ENCODE peak calls at places on chromosomes 5 and 9, in seven cellular contexts. M is RCC 7860; Q is astrocyte of the spinal cord; O is amniotic stem cell; U is stimulated activated CD4-positive, alpha-beta T cell treated with anti-CD3 and anti-CD28 coated beads, Interleukin-1b, Interleukin-23, amount 100 ng/mL, for 4 hours; K is stimulated activated naive CD8-positive, alpha-beta T cell treated with anti-CD3 and anti-CD28 coated beads, Interleukin-15, amount 100 ng/mL, for 72 hours; J is activated CD4-positive, alpha-beta T cell treated with anti-CD3 and anti-CD28 coated beads, Interleukin-2, amount 10 ng/mL, durations not matched to agents 7 days and 5 days. R is an unnamed sample.

GRCh38 chr9:137534256-137535119 is 15.7 kb downstream of the PNPLA7 start:
- DNase-seq in O (peak; percentile 10), U (no peak), M (peak; percentile 35), J (peak; percentile 33), K (no peak), Q (peak; percentile 68), R (peak; percentile 67)

GRCh38 chr9:13956107-13956506 is 357.8 kb downstream of the NFIB start:
- DNase-seq in K (no peak), Q (no peak), U (no peak), J (no peak), M (no peak), O (no peak), R (peak; percentile 46)

GRCh38 chr5:154758977-154759376 is 3.8 kb downstream of the LARP1 start:
- DNase-seq in O (no peak), M (no peak), K (no peak), Q (no peak), J (no peak), U (no peak), R (no peak)

GRCh38 chr9:105296889-105297288 is 52.4 kb downstream of the SLC44A1 start:
- DNase-seq in Q (peak; percentile 75), J (no peak), U (no peak), O (peak; percentile 81), K (no peak), M (peak; percentile 81), R (peak; percentile 93)

GRCh38 chr9:15354713-15355112 is 47.7 kb upstream of the TTC39B start:
- DNase-seq in O (no peak), U (no peak), Q (no peak), K (no peak), J (peak; percentile 21), M (no peak), R (no peak)

GRCh38 chr9:132546148-132547051 is 36.0 kb upstream of the BARHL1 start:
- DNase-seq in J (no peak), K (no peak), O (no peak), Q (peak; percentile 9), M (no peak), U (no peak), R (peak; percentile 25)

GRCh38 chr5:176133289-176133870 is 104.8 kb upstream of the SIMC1 start:
- DNase-seq in U (peak; percentile 14), Q (no peak), K (peak; percentile 8), O (no peak), M (no peak), J (peak; percentile 14), R (no peak)

GRCh38 chr5:39138182-39138487 is 63.9 kb upstream of the RICTOR start:
- DNase-seq in Q (no peak), J (no peak), U (no peak), K (no peak), O (no peak), M (no peak), R (no peak)

GRCh38 chr9:69744688-69745380 is 15.0 kb downstream of the PTAR1 start:
- DNase-seq in O (no peak), K (no peak), M (peak; percentile 26), Q (peak; percentile 19), J (no peak), U (no peak), R (no peak)

GRCh38 chr9:748861-749497 is 92.5 kb upstream of the DMRT1 start:
- DNase-seq in J (no peak), Q (no peak), K (no peak), O (no peak), M (no peak), U (no peak), R (no peak)

GRCh38 chr5:89703799-89704198 is 705.8 kb downstream of the CETN3 start:
- DNase-seq in K (no peak), J (no peak), Q (peak; percentile 31), U (no peak), O (no peak), M (no peak), R (peak; percentile 58)

GRCh38 chr9:1875921-1876448 is 139.2 kb upstream of the SMARCA2 start:
- DNase-seq in Q (no peak), U (no peak), J (no peak), K (peak; percentile 63), M (no peak), O (no peak), R (no peak)

GRCh38 chr9:93586290-93587057 is 10.1 kb downstream of the PHF2 start:
- DNase-seq in O (no peak), Q (no peak), U (no peak), K (no peak), J (no peak), M (no peak), R (no peak)

GRCh38 chr5:127260686-127261085 is 29.9 kb upstream of the MEGF10 start:
- DNase-seq in U (no peak), Q (no peak), J (no peak), O (no peak), M (no peak), K (no peak), R (no peak)

GRCh38 chr5:179243333-179243732 is 101.9 kb downstream of the ADAMTS2 start:
- DNase-seq in O (no peak), U (no peak), Q (peak; percentile 12), K (no peak), M (no peak), J (no peak), R (peak; percentile 19)

GRCh38 chr9:8553444-8553843 is 753.9 kb upstream of the DMAC1 start:
- DNase-seq in Q (no peak), O (no peak), K (no peak), J (no peak), M (no peak), U (no peak), R (no peak)

GRCh38 chr9:68513385-68513784 is 27.3 kb downstream of the TMEM252 start:
- DNase-seq in M (no peak), Q (no peak), U (no peak), J (no peak), O (no peak), K (no peak), R (no peak)

GRCh38 chr9:28289732-28290131 is 716.5 kb upstream of the C9orf72 start:
- DNase-seq in J (no peak), M (peak; percentile 54), K (no peak), O (no peak), Q (no peak), U (no peak), R (no peak)

GRCh38 chr5:87541033-87541432 is 128.3 kb upstream of the CCNH start:
- DNase-seq in M (no peak), O (no peak), J (no peak), K (no peak), U (no peak), Q (peak; percentile 81), R (peak; percentile 69)

GRCh38 chr5:115507682-115508081 is 36.9 kb downstream of the FEM1C start:
- DNase-seq in Q (peak; percentile 44), O (peak; percentile 34), M (no peak), K (no peak), J (no peak), U (no peak), R (no peak)

GRCh38 chr5:139675213-139675612 is 27.1 kb downstream of the CXXC5 start:
- DNase-seq in J (no peak), M (no peak), O (no peak), K (no peak), U (no peak), Q (no peak), R (no peak)

GRCh38 chr5:40775846-40776657 is 20.3 kb upstream of the TTC33 start:
- DNase-seq in U (no peak), J (no peak), M (no peak), Q (no peak), K (no peak), O (no peak), R (no peak)

GRCh38 chr9:101635473-101635872 is 40.7 kb upstream of the PPP3R2 start:
- DNase-seq in J (no peak), Q (no peak), U (no peak), M (no peak), K (no peak), O (no peak), R (no peak)

GRCh38 chr5:122586351-122586750 is 188.5 kb upstream of the SNX2 start:
- DNase-seq in K (no peak), O (peak; percentile 27), M (no peak), J (no peak), U (no peak), Q (peak; percentile 34), R (peak; percentile 27)

GRCh38 chr9:76245518-76245917 is 148.7 kb downstream of the RFK start:
- DNase-seq in U (no peak), K (no peak), Q (no peak), M (no peak), J (no peak), O (no peak), R (no peak)

GRCh38 chr5:150616506-150616905 is 24.0 kb upstream of the SYNPO start:
- DNase-seq in O (no peak), K (no peak), U (no peak), M (no peak), Q (no peak), J (no peak), R (no peak)

GRCh38 chr5:168023190-168023589 is 268.3 kb upstream of the WWC1 start:
- DNase-seq in U (no peak), O (no peak), M (no peak), Q (no peak), J (no peak), K (no peak), R (no peak)

GRCh38 chr9:136014928-136015633 is 53.9 kb upstream of the UBAC1 start:
- DNase-seq in O (no peak), J (no peak), M (no peak), K (no peak), Q (no peak), U (no peak), R (no peak)

GRCh38 chr9:108053555-108054061 is 564.0 kb upstream of the KLF4 start:
- DNase-seq in U (no peak), K (no peak), M (no peak), Q (peak; percentile 94), O (no peak), J (no peak), R (peak; percentile 47)

GRCh38 chr9:19405771-19406170 is 3.0 kb upstream of the ACER2 start:
- DNase-seq in U (no peak), Q (no peak), J (no peak), M (no peak), O (no peak), K (no peak), R (no peak)

GRCh38 chr9:71626395-71626794 is 141.9 kb downstream of the CEMIP2 start:
- DNase-seq in K (no peak), J (no peak), M (no peak), U (no peak), Q (no peak), O (no peak), R (no peak)

GRCh38 chr5:142655339-142656267 is 30.3 kb downstream of the FGF1 start:
- DNase-seq in O (no peak), U (peak; percentile 65), M (peak; percentile 28), K (peak; percentile 63), J (peak; percentile 67), Q (peak; percentile 81), R (peak; percentile 58)